ENCODE peak calls at places on chromosomes 3 and 15, in eight cellular contexts. O is IMR-90; C is Peyer's patch; H is keratinocyte; E is mucosa of descending colon; L is CD8-positive, alpha-beta T cell; U is heart right ventricle; A is cardiac muscle cell. M is an unnamed sample.

GRCh38 chr15:32030795-32031194 is 480 bp downstream of the CHRNA7 start:
- DNase-seq in U (no peak), L (no peak), E (peak; percentile 11), A (peak; percentile 5), C (no peak), O (no peak), H (no peak), M (no peak)

GRCh38 chr15:71736286-71736947 is 73.9 kb upstream of the NR2E3 start:
- DNase-seq in A (no peak), O (no peak), E (no peak), H (no peak), C (no peak), L (no peak), U (no peak), M (no peak)

GRCh38 chr3:44468572-44469520 is 8.6 kb downstream of the ZNF445 start:
- DNase-seq in L (no peak), H (no peak), C (no peak), E (no peak), O (peak; percentile 57), A (peak; percentile 39), U (no peak), M (peak; percentile 19)

GRCh38 chr3:16427309-16427965 is 86.1 kb downstream of the RFTN1 start:
- DNase-seq in U (no peak), A (peak; percentile 96), O (peak; percentile 97), C (no peak), L (no peak), H (no peak), E (peak; percentile 14), M (peak; percentile 53)

GRCh38 chr15:64478863-64479262 is 18.5 kb downstream of the ZNF609 start:
- DNase-seq in O (peak; percentile 63), H (no peak), A (peak; percentile 52), L (no peak), C (no peak), U (no peak), E (no peak), M (no peak)

GRCh38 chr3:186552408-186553031 is 8.3 kb upstream of the CRYGS start:
- DNase-seq in A (no peak), O (no peak), U (no peak), C (no peak), H (no peak), E (no peak), L (no peak), M (no peak)

GRCh38 chr3:141499304-141499703 is 12.5 kb downstream of the RASA2 start:
- DNase-seq in O (no peak), C (no peak), E (no peak), H (no peak), U (no peak), A (no peak), L (no peak), M (no peak)

GRCh38 chr3:101781166-101781565 is 2.2 kb downstream of the NXPE3 start:
- DNase-seq in O (no peak), H (no peak), U (no peak), E (no peak), A (peak; percentile 14), C (no peak), L (no peak), M (no peak)

GRCh38 chr15:64749999-64750657 is 25.3 kb downstream of the RBPMS2 start:
- DNase-seq in H (no peak), U (no peak), L (no peak), A (peak; percentile 50), E (no peak), O (peak; percentile 57), C (no peak), M (no peak)

GRCh38 chr3:71450162-71450561 is 133.4 kb downstream of the FOXP1 start:
- DNase-seq in O (no peak), U (no peak), A (no peak), E (peak; percentile 55), L (no peak), H (no peak), C (no peak), M (no peak)

GRCh38 chr3:182732232-182733015 is 60.9 kb upstream of the ATP11B start:
- DNase-seq in C (no peak), U (no peak), O (no peak), L (no peak), H (no peak), A (no peak), E (no peak), M (no peak)

GRCh38 chr15:56286213-56286612 is 42.5 kb upstream of the RFX7 start:
- DNase-seq in U (no peak), O (no peak), A (no peak), L (no peak), C (no peak), E (peak; percentile 17), H (no peak), M (no peak)

GRCh38 chr3:33438871-33439270 is 1.3 kb downstream of the UBP1 start:
- DNase-seq in E (no peak), H (no peak), L (no peak), A (no peak), C (no peak), O (peak; percentile 21), U (no peak), M (no peak)

GRCh38 chr15:78261062-78261461 is 3.3 kb upstream of the DNAJA4 start:
- DNase-seq in E (no peak), C (no peak), A (no peak), U (no peak), O (no peak), H (no peak), L (no peak), M (no peak)

GRCh38 chr3:186529204-186529999 is 14.8 kb downstream of the CRYGS start:
- DNase-seq in H (no peak), U (no peak), C (peak; percentile 74), L (no peak), A (no peak), O (no peak), E (no peak), M (no peak)

GRCh38 chr15:70210538-70210937 is 112.8 kb upstream of the TLE3 start:
- DNase-seq in O (no peak), H (no peak), L (no peak), U (no peak), C (no peak), A (no peak), E (no peak), M (no peak)

GRCh38 chr3:24929521-24929920 is 434.9 kb upstream of the THRB start:
- DNase-seq in E (no peak), H (no peak), A (no peak), O (no peak), L (no peak), C (no peak), U (no peak), M (no peak)

GRCh38 chr15:81155375-81156218 is 21.5 kb downstream of the CFAP161 start:
- DNase-seq in U (no peak), L (no peak), O (peak; percentile 77), E (peak; percentile 30), C (no peak), H (no peak), A (peak; percentile 84), M (no peak)

GRCh38 chr15:93485438-93485837 is 396.4 kb upstream of the RGMA start:
- DNase-seq in H (no peak), L (no peak), O (no peak), A (no peak), C (no peak), U (no peak), E (no peak), M (no peak)

GRCh38 chr15:92805080-92805708 is 94.9 kb upstream of the CHD2 start:
- DNase-seq in H (no peak), C (no peak), L (no peak), A (no peak), U (no peak), O (no peak), E (no peak), M (no peak)

GRCh38 chr3:106345353-106346027 is 476.7 kb upstream of the CBLB start:
- DNase-seq in H (no peak), A (peak; percentile 94), O (peak; percentile 93), L (no peak), C (no peak), E (no peak), U (no peak), M (peak; percentile 99)

GRCh38 chr3:89145995-89146394 is 38.6 kb downstream of the EPHA3 start:
- DNase-seq in L (no peak), U (no peak), H (no peak), A (peak; percentile 90), C (no peak), E (no peak), O (peak; percentile 86), M (peak; percentile 78)

GRCh38 chr3:129794319-129795201 is 99.0 kb downstream of the TMCC1 start:
- DNase-seq in A (peak; percentile 46), U (peak; percentile 32), C (no peak), E (peak; percentile 62), L (no peak), O (no peak), H (peak; percentile 92), M (peak; percentile 95)
- H3K4me3 ChIP-seq in A (no peak overlapping the region), U (peak overlapping the region; percentile 30), C (no peak overlapping the region), E (no peak overlapping the region), L (peak overlapping the region; percentile 26), O (no peak overlapping the region), H (peak overlapping the region; percentile 93), M (peak overlapping the region; percentile 44)

GRCh38 chr3:164812042-164812441 is 266.3 kb downstream of the SI start:
- DNase-seq in A (no peak), U (no peak), O (no peak), L (no peak), E (no peak), C (no peak), H (no peak), M (no peak)

GRCh38 chr3:164806188-164806587 is 272.1 kb downstream of the SI start:
- DNase-seq in E (no peak), L (no peak), C (no peak), U (no peak), O (no peak), A (no peak), H (no peak), M (no peak)
- TF ChIP-seq CTCF in E (no peak), L (no peak), C (no peak), U (no peak), O (no peak), A (no peak), H (no peak), M (no peak)

GRCh38 chr3:192883512-192883911 is 34.1 kb downstream of the MB21D2 start:
- DNase-seq in H (no peak), E (no peak), A (no peak), O (peak; percentile 59), L (no peak), C (no peak), U (no peak), M (no peak)
- H3K36me3 ChIP-seq in H (no peaks in the 10 kb centered on the region), E (no peaks in the 10 kb centered on the region), A (no peaks in the 10 kb centered on the region), O (no peaks in the 10 kb centered on the region), L (no peaks in the 10 kb centered on the region), C (no peaks in the 10 kb centered on the region), U (no peaks in the 10 kb centered on the region), M (no peaks in the 10 kb centered on the region)

GRCh38 chr3:152304160-152304559 is 35.4 kb downstream of the MBNL1 start:
- DNase-seq in H (no peak), L (no peak), A (no peak), U (no peak), C (no peak), O (no peak), E (no peak), M (no peak)

GRCh38 chr3:152299243-152299976 is 30.7 kb downstream of the MBNL1 start:
- DNase-seq in E (no peak), H (no peak), A (no peak), U (no peak), C (no peak), L (no peak), O (no peak), M (no peak)

GRCh38 chr3:152302521-152303021 is 33.8 kb downstream of the MBNL1 start:
- DNase-seq in C (no peak), E (no peak), O (peak; percentile 90), L (no peak), U (peak; percentile 30), H (no peak), A (peak; percentile 87), M (no peak)

GRCh38 chr3:152300029-152300764 is 31.5 kb downstream of the MBNL1 start:
- DNase-seq in E (no peak), L (no peak), U (no peak), O (no peak), A (no peak), H (no peak), C (no peak), M (no peak)

GRCh38 chr3:152301745-152302181 is 33.0 kb downstream of the MBNL1 start:
- DNase-seq in O (no peak), H (no peak), U (no peak), E (no peak), C (no peak), L (no peak), A (no peak), M (no peak)
- H3K4me3 ChIP-seq in O (no peak overlapping the region), H (no peak overlapping the region), U (peak overlapping the region; percentile 50), E (no peak overlapping the region), C (no peak overlapping the region), L (no peak overlapping the region), A (no peak overlapping the region), M (no peak overlapping the region)